ENCODE peak calls at places on chromosomes 11 and 22, in six cellular contexts. L, E, K, I, A and O are unnamed samples. For H3K27me3, the result is how much of the 10 kb centered on the place peaks cover.

GRCh38 chr22:36606659-36607058 is 77.7 kb upstream of the EIF3D start:
- DNase-seq in K (no peak), A (no peak), L (no peak), E (no peak), I (no peak), O (peak)

GRCh38 chr11:94245121-94245520 is 59.3 kb upstream of the IZUMO1R start:
- DNase-seq in E (no peak), A (no peak), K (no peak), I (no peak), L (no peak), O (no peak)

GRCh38 chr11:60852060-60852638 is 3.6 kb downstream of the PTGDR2 start:
- DNase-seq in E (no peak), A (peak), K (no peak), L (no peak), I (no peak), O (no peak)

GRCh38 chr11:131253142-131253884 is 117.1 kb upstream of the NTM start:
- DNase-seq in L (no peak), A (no peak), E (no peak), I (peak), K (no peak), O (no peak)

GRCh38 chr11:76266269-76266668 is 60.0 kb upstream of the WNT11 start:
- DNase-seq in L (no peak), E (no peak), A (no peak), K (no peak), I (peak), O (peak)

GRCh38 chr11:33598426-33599069 is 102.1 kb downstream of the C11orf91 start:
- DNase-seq in L (no peak), E (no peak), K (no peak), I (no peak), A (no peak), O (no peak)

GRCh38 chr11:66881436-66881835 is 24.6 kb downstream of the LRFN4 start:
- DNase-seq in E (no peak), A (no peak), K (no peak), I (no peak), L (no peak), O (no peak)

GRCh38 chr22:17870408-17870807 is 96.1 kb upstream of the BID start:
- DNase-seq in I (no peak), A (peak), K (no peak), E (no peak), L (no peak), O (no peak)

GRCh38 chr11:69893631-69894030 is 74.4 kb upstream of the FGF3 start:
- DNase-seq in K (no peak), E (no peak), A (no peak), L (no peak), I (no peak), O (no peak)

GRCh38 chr11:114154271-114155047 is 94.9 kb downstream of the ZBTB16 start:
- DNase-seq in L (no peak), I (peak), E (no peak), A (no peak), K (no peak), O (peak)

GRCh38 chr11:129703846-129704245 is 111.8 kb upstream of the TMEM45B start:
- DNase-seq in L (no peak), K (no peak), I (peak), A (no peak), E (no peak), O (no peak)

GRCh38 chr22:50304528-50305392 is 2.7 kb downstream of the PLXNB2 start:
- DNase-seq in K (no peak), I (peak), A (peak), L (no peak), E (no peak), O (peak)

GRCh38 chr11:11995601-11996000 is 12.8 kb downstream of the DKK3 start:
- DNase-seq in A (no peak), I (no peak), E (no peak), K (peak), L (no peak), O (no peak)

GRCh38 chr11:17298302-17298701 is 21.8 kb downstream of the NUCB2 start:
- DNase-seq in L (no peak), A (no peak), K (no peak), E (no peak), I (no peak), O (no peak)

GRCh38 chr11:88779551-88779950 is 286.2 kb downstream of the GRM5 start:
- DNase-seq in L (no peak), E (no peak), K (no peak), I (peak), A (no peak), O (no peak)

GRCh38 chr11:40338739-40339138 is 1120.7 kb downstream of the LRRC4C start:
- DNase-seq in K (no peak), I (peak), A (no peak), L (no peak), E (no peak), O (no peak)

GRCh38 chr11:123055132-123055924 is 6.6 kb downstream of the HSPA8 start:
- DNase-seq in L (no peak), E (no peak), I (no peak), K (no peak), A (no peak), O (no peak)

GRCh38 chr11:46381046-46381835 is at the start of gene MDK:
- DNase-seq in A (peak), I (peak), K (no peak), L (no peak), E (no peak), O (no peak)

GRCh38 chr22:45317551-45318167 is 7.9 kb downstream of the FAM118A start:
- DNase-seq in I (peak), L (peak), A (peak), K (peak), E (no peak), O (peak)

GRCh38 chr11:45094958-45095690 is 51.3 kb upstream of the PRDM11 start:
- DNase-seq in K (no peak), E (peak), A (no peak), I (no peak), L (no peak), O (no peak)

GRCh38 chr11:34916810-34917780 is 677 bp downstream of the PDHX start:
- DNase-seq in L (no peak), A (no peak), I (peak), E (no peak), K (no peak), O (no peak)

GRCh38 chr11:129375731-129376657 is at the start of gene BARX2:
- DNase-seq in I (peak), K (no peak), E (no peak), L (no peak), A (peak), O (no peak)

GRCh38 chr11:66104057-66104638 is 34.1 kb downstream of the PACS1 start:
- DNase-seq in K (no peak), L (no peak), E (no peak), I (no peak), A (no peak), O (no peak)

GRCh38 chr11:47443028-47443700 is 5.8 kb downstream of the RAPSN start:
- DNase-seq in E (no peak), L (no peak), K (no peak), A (no peak), I (no peak), O (no peak)

GRCh38 chr22:43479311-43479710 is 67.5 kb downstream of the MPPED1 start:
- DNase-seq in L (no peak), K (no peak), A (no peak), E (no peak), I (no peak), O (no peak)

GRCh38 chr11:22415481-22415880 is 77.3 kb downstream of the SLC17A6 start:
- DNase-seq in E (no peak), L (no peak), A (no peak), I (no peak), K (no peak), O (no peak)

GRCh38 chr11:117179048-117179999 is 781 bp downstream of the SIDT2 start:
- DNase-seq in E (peak), I (peak), A (peak), L (peak), K (peak), O (no peak)

GRCh38 chr11:117176186-117176585 is 2.4 kb upstream of the SIDT2 start:
- DNase-seq in L (no peak), I (no peak), K (no peak), A (no peak), E (no peak), O (no peak)

GRCh38 chr11:117178210-117179034 is at the start of gene SIDT2:
- DNase-seq in L (peak), E (no peak), I (peak), K (peak), A (peak), O (peak)

GRCh38 chr11:117175781-117176180 is 2.8 kb upstream of the SIDT2 start:
- DNase-seq in L (no peak), K (no peak), A (no peak), I (peak), E (no peak), O (no peak)

DNA sequence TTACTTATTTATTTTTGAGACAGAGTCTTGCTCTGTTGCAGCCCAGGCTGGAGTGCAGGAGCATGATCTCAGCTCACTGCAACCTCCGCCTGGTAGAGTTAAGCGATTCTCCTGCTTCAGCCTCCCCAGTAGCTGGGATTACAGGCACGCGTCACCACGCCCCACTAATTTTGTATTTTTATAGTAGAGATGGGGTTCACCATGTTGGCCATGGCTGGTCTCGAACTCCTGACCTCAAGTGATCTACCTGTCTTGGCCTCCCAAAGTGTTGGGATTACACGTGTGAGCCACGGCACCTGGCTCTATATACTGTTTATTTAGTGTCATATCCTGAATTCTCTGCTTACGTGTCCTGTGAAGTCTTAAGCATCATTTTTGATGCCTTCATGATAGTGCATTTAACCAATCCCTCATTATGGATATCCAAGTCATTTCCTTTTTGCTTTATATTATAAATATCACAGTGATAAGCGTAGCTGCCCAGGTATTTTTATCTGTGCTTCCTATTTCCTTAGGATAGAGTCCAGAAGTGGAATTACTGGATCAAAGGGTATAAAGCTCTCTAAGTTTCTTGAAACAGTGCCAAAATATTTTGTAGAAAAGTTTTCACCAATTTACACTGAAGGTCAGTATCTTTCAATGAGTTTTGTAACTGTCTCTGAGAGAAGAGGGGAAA is 871 bp upstream of the SIDT2 start:
- DNase-seq in K (no peak), A (no peak), E (no peak), I (no peak), L (no peak), O (no peak)
- H3K4me3 ChIP-seq in K (peak), A (peak), E (peak), I (peak), L (peak), O (peak)

DNA sequence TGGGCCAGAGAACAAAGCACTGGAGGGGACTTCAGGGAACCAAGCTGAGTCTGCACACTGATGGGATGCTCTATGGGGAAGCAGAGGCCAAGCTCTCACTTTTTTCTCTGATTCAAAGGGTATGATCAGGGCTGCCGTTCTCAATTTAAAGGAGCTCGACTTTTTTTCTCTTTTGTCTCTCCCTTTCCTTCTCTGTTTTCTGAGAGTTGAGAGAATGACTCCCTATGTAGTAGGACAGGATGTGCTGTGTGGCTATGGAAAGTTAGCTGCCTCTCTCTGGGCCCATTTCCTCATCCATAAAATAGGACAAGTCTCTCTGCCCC is 7.9 kb downstream of the ADORA2A start:
- DNase-seq in I (no peak), A (no peak), K (no peak), E (no peak), L (no peak), O (no peak)
- H3K27ac ChIP-seq in I (no peak), A (peak), K (peak), E (no peak), L (peak), O (no peak)

DNA sequence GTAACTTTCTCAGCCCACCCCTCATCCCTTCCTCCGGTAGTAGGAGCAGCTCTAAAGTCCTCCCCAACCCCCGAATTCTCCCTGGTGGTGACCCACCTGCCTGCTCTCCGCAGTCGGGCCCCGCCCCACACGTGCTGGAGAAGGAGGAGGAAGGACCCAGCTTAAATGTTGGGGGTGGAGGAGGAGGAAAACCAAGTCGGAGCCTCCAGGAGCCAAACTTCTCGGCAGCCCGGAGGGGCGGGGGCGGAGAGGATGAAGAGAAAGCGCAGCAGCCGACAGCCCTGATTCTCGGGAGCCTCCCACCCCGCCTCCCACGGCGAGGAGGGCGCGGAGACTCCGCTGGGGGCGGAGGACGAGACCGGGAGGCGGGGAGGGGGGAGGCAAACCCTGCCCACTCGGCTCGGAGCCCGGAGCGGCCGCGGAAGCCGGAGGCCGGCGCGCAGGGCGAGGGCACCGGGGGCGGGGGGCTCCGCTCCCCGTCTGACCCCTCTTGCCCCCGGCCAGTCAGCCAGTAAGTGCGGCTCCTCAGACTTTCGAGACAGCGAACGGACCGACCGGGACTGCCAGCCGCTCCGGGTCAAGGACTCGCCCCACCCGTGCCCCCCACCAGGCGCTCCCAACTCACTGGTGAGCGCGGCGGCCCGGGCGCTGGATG is at the start of gene TPBGL:
- DNase-seq in K (peak), I (peak), A (no peak), L (no peak), E (no peak), O (peak)
- H3K27me3 ChIP-seq in K (under half), I (half or more), A (half or more), L (under half), E (under half), O (under half)

DNA sequence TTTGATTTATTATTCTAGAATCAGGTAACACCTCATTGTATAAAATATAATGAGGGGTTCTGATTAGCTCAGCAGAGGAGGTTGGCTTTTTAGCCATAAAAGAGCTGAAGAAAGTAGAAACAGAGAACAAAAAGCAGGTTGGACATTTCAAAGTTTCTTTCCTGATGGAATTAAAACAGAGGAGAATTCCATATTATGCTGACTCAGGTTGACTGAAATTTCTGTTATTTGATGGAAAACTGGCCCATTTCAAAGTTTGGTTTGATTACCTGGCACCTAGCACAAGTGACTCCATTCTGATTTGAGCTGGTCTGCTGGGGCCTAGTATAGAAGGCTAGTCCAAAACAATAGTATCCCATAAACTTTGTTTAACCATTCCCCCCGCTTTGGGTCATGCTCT is 24.9 kb downstream of the OR56B4 start:
- DNase-seq in K (no peak), I (no peak), A (no peak), L (no peak), E (no peak), O (no peak)
- H3K4me3 ChIP-seq in K (no peak), I (no peak), A (no peak), L (no peak), E (no peak), O (no peak)

DNA sequence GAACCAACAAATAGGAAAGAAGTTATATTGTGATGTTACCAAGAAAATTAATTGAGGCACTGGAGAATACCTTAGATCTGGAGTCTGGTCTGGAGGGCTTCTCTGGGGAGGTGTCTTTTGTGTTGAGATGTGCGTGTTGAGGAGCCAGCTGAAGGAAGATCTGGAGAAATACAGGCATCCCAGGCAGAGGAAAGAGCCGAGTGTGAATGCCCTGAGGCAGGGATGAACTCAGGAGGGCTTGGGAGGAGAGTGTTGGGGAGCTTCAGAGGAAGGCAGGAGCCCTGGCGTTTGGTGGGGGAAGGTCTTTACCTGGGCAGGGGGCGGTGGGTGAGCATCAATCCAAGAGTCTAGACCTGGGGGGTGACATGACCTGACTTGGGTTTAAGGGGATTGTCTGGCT is 13.1 kb downstream of the SYNGR1 start:
- DNase-seq in I (no peak), L (no peak), E (no peak), A (no peak), K (no peak), O (no peak)
- H3K27ac ChIP-seq in I (no peak), L (no peak), E (peak), A (no peak), K (no peak), O (no peak)

GRCh38 chr11:2929880-2930704 is 872 bp upstream of the PHLDA2 start:
- DNase-seq in E (no peak), A (peak), L (no peak), K (no peak), I (peak), O (peak)

GRCh38 chr11:2931771-2932738 is 2.8 kb upstream of the PHLDA2 start:
- DNase-seq in K (no peak), L (no peak), A (no peak), E (no peak), I (no peak), O (peak)

GRCh38 chr11:2929511-2929879 is 275 bp upstream of the PHLDA2 start:
- DNase-seq in I (peak), L (peak), A (peak), K (peak), E (no peak), O (peak)

GRCh38 chr11:2931416-2931746 is 2.2 kb upstream of the PHLDA2 start:
- DNase-seq in L (no peak), K (no peak), A (no peak), I (no peak), E (no peak), O (no peak)

GRCh38 chr11:2930705-2931415 is 1.6 kb upstream of the PHLDA2 start:
- DNase-seq in A (peak), K (peak), L (no peak), I (peak), E (no peak), O (peak)
- H3K27me3 ChIP-seq in A (under half), K (under half), L (under half), I (half or more), E (under half), O (under half)

DNA sequence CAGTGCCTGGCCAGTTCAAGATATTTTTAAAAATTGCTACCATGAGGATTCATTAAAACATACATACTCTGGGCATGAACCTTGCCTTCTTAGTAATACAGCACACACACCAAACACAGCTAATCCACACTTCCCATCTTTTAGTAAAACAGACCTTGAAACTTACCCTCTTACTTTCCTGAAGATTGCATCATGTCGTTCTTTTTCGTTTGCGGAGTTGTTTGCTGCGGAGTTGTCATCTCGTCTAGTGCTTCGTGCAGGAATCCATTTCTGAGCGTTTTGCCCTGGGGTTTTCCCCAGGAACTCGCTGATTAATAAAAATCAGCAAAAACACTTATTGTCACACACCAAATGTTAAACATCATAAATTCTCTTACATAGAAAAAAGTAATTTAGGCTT is 3.0 kb downstream of the EIF4G2 start:
- DNase-seq in I (no peak), E (no peak), A (no peak), K (no peak), L (no peak), O (no peak)
- H3K4me3 ChIP-seq in I (no peak), E (no peak), A (no peak), K (no peak), L (no peak), O (no peak)

GRCh38 chr11:77658213-77659013 is 20.8 kb upstream of the CLNS1A start:
- DNase-seq in K (no peak), A (no peak), E (no peak), I (peak), L (no peak), O (no peak)
- H3K27ac ChIP-seq in K (no peak), A (no peak), E (no peak), I (no peak), L (no peak), O (no peak)

GRCh38 chr11:125241104-125241503 is 76.6 kb downstream of the PKNOX2 start:
- DNase-seq in E (no peak), I (peak), L (no peak), A (no peak), K (no peak), O (no peak)
- H3K27me3 ChIP-seq in E (under half), I (under half), L (under half), A (under half), K (under half), O (under half)